ENCODE peak calls at places on chromosomes 3 and 15, in five cellular contexts. T is CD4-positive, alpha-beta T cell; V is AG09309; L is AG04450; A is RWPE1. K is an unnamed sample.

GRCh38 chr15:90103669-90104329 is 1.5 kb upstream of the IDH2 start:
- DNase-seq in T (no peak), V (no peak), L (no peak), A (no peak), K (no peak)

GRCh38 chr3:170910542-170910941 is 2.1 kb upstream of the EIF5A2 start:
- DNase-seq in L (no peak), T (no peak), V (no peak), A (no peak), K (no peak)

GRCh38 chr3:4752201-4753072 is 226.8 kb upstream of the BHLHE40 start:
- DNase-seq in T (no peak), V (peak; percentile 85), A (no peak), L (no peak), K (peak; percentile 30)

GRCh38 chr3:2713923-2714322 is 396.3 kb downstream of the IL5RA start:
- DNase-seq in V (no peak), A (no peak), T (no peak), L (no peak), K (peak; percentile 14)

GRCh38 chr3:175940881-175941280 is 1081.7 kb downstream of the NAALADL2 start:
- DNase-seq in T (no peak), A (no peak), V (no peak), L (no peak), K (no peak)

GRCh38 chr3:123152656-123153055 is 49.1 kb upstream of the SEC22A start:
- DNase-seq in L (no peak), V (no peak), T (no peak), A (no peak), K (no peak)

GRCh38 chr15:50830477-50831354 is 65.2 kb upstream of the SPPL2A start:
- DNase-seq in V (no peak), L (no peak), A (no peak), T (no peak), K (no peak)

GRCh38 chr15:95663156-95663831 is 667.2 kb upstream of the NR2F2 start:
- DNase-seq in V (no peak), A (no peak), L (peak; percentile 44), T (no peak), K (no peak)

GRCh38 chr3:25385807-25386512 is 42.1 kb upstream of the RARB start:
- DNase-seq in A (no peak), V (no peak), L (no peak), T (no peak), K (no peak)

GRCh38 chr3:111820651-111821050 is 38.4 kb upstream of the PHLDB2 start:
- DNase-seq in L (no peak), A (no peak), T (no peak), V (no peak), K (no peak)

GRCh38 chr3:179333084-179333483 is 10.3 kb downstream of the ZNF639 start:
- DNase-seq in V (no peak), L (no peak), A (no peak), T (no peak), K (no peak)

GRCh38 chr3:79960594-79960993 is 192.8 kb upstream of the ROBO1 start:
- DNase-seq in V (no peak), T (no peak), L (no peak), A (no peak), K (no peak)

GRCh38 chr15:29921130-29921601 is 98.9 kb upstream of the TJP1 start:
- DNase-seq in A (peak; percentile 78), L (no peak), V (no peak), T (no peak), K (no peak)

GRCh38 chr15:101088788-101089578 is 162.9 kb downstream of the CHSY1 start:
- DNase-seq in L (no peak), A (peak; percentile 78), V (no peak), T (peak; percentile 74), K (peak; percentile 61)

GRCh38 chr3:127722104-127722784 is 49.5 kb downstream of the ABTB1 start:
- DNase-seq in V (no peak), T (no peak), L (no peak), A (no peak), K (no peak)

GRCh38 chr15:39031596-39031995 is 467.0 kb upstream of the RASGRP1 start:
- DNase-seq in A (no peak), L (no peak), T (no peak), V (no peak), K (no peak)

GRCh38 chr15:82530006-82530405 is 10.3 kb downstream of the RPS17 start:
- DNase-seq in A (no peak), L (no peak), V (no peak), T (no peak), K (no peak)

GRCh38 chr15:58552505-58553364 is 120.9 kb downstream of the LIPC start:
- DNase-seq in L (no peak), A (no peak), V (no peak), T (no peak), K (no peak)

GRCh38 chr15:63672775-63673174 is 75.6 kb downstream of the FBXL22 start:
- DNase-seq in T (no peak), A (no peak), V (no peak), L (no peak), K (no peak)

GRCh38 chr3:42216302-42216701 is 49.7 kb downstream of the CCK start:
- DNase-seq in T (no peak), A (no peak), V (no peak), L (no peak), K (no peak)

GRCh38 chr3:33438871-33439270 is 1.3 kb downstream of the UBP1 start:
- DNase-seq in T (no peak), A (no peak), L (no peak), V (no peak), K (peak; percentile 27)

GRCh38 chr3:161576733-161577510 is 80.3 kb downstream of the OTOL1 start:
- DNase-seq in V (no peak), T (no peak), L (no peak), A (no peak), K (peak; percentile 22)

GRCh38 chr3:47578691-47579632 is at the start of gene CSPG5:
- DNase-seq in A (no peak), T (peak; percentile 5), L (no peak), V (no peak), K (no peak)

GRCh38 chr3:185822957-185823279 is 1.9 kb downstream of the IGF2BP2 start:
- DNase-seq in L (no peak), V (no peak), T (no peak), A (no peak), K (no peak)

GRCh38 chr3:23308986-23309625 is 106.0 kb downstream of the UBE2E2 start:
- DNase-seq in L (no peak), A (no peak), V (no peak), T (no peak), K (no peak)

GRCh38 chr3:188133219-188133618 is 20.7 kb upstream of the LPP start:
- DNase-seq in T (no peak), L (no peak), A (no peak), V (no peak), K (no peak)

DNA sequence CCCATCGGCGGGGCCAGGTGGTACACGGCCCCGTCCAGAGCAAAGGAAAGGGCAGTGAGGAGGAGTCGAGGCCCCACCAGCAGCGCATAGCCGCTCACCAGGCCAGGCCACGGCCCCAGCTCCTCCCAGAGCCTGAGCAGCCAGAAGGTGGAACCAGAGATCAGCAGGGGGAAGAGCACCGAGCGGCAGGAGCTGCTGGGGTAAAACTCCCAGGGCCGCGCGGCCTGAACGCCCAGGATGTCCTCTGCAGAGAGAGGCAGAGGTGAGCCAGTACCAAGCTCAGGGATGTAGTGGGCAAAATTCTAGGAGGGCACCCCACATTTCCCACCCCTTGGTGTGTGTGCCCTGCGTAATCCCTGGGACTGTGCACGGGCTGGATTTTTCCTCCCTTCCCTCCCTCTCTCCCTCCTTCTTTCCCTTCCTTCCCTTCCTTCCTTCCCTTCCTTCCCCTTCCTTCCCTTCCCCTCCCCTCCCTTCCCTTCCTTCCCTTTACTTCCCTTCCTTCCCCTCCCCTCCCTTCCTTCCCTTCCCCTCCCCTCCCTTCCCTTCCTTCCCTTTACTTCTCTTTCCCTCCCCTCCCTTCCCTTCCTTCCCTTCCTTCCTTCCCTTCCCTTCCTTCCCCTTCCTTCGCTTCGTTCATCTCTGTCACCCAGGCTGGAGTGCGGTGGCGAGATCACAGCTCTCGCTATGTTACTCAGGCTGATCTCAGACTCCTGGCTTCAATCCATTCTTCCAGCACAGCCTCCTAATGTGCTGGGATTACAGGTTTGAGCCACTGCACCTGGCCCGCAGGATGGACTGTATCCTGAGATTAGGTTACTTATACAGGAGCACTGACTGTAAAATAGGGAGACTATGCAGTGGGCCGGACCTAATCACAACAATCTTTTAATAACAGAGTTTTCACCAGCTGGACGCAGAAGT is 6.4 kb upstream of the NCBP2 start:
- DNase-seq in T (no peak), A (no peak), V (no peak), L (no peak), K (no peak)
- TF ChIP-seq CTCF in T (no peak), A (no peak), V (peak; percentile 18), L (peak; percentile 15), K (no peak)

DNA sequence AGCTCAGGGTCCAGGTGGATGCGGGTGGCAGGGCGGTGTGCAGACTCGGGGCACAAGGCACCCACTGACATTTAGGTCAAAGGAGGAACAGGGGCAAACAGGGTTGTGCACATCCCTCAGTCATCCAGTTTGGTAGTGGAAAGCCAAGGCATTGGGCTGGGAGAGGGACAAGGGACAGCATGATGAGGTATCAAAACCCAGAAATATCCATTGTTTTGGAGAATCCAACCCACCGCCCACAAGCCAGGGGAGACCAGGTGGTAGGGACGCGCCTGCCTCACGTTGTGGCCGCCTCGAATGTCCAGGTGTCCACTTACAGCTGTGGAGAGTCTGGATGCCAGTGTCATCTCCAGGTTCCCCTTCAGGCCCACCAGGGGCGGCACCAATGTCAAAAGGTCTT is 33.3 kb downstream of the SLC41A3 start:
- DNase-seq in A (no peak), T (no peak), V (no peak), L (no peak), K (no peak)
- TF ChIP-seq CTCF in A (no peak), T (no peak), V (no peak), L (no peak), K (no peak)

DNA sequence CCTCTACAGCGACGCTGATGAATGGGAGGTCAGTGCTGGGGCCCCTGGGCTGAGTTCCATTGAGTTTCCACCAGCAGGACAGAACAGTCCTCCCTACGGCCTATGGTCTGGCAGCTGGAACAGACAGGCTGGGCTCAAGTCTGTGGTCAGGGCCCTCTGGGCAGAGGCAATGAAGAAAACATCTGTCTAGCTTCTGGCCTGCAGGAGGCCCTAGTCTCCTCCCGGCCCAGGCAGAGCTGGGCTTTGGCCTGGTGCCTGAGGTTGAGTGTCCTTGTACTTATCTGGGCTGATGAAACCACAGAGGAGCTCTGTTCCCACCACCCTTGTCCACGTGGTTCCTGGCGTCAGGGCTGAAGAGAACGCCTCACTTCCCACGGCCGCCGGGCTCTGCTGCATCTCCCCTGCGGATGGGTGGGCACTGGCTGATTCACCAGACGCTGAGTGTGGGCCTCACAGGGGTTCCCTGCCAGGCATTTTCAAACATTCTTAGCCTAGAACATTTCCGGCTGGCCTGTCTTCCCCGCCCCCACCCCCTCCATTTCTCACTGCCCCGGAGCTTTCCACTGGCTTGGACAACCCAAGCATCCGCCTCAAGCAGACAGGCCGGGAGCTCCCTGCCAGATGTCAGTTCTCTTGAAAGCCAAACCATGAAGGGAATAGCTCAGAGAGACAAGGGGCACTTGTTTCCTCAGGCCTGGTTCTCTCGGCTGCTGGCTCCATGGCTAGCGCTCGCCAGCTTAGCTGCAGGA is 20.3 kb downstream of the PPCDC start:
- DNase-seq in L (peak; percentile 98), V (peak; percentile 99), A (no peak), T (no peak), K (peak; percentile 98)
- TF ChIP-seq CTCF in L (peak; percentile 66), V (peak; percentile 73), A (no peak), T (no peak), K (peak; percentile 31)

DNA sequence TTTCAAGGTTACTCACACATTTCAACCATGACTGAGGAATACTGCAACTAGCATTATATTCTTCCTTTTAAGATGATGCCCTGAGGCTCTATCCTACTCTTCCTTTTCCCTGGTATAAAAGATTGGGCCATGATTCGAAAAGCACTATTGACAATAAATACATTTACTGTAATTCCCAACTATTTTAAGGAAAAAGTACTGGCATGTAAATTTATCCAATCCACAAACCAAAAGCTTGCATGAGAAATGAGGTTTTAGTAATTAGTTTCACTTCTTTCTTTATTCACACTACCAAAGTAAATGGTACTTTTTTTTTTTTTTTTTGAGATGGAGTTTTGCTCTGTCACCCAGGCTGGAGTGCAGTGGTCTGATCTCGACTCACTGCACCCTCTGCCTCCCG is 310.2 kb downstream of the LRRC3B start:
- DNase-seq in V (no peak), T (no peak), L (no peak), A (no peak), K (no peak)
- TF ChIP-seq CTCF in V (no peak), T (no peak), L (no peak), A (no peak), K (no peak)

K was measured in MCF 10A.